ENCODE peak calls at places on chromosomes 5 and 9, in seven cellular contexts. Y is upper lobe of right lung, H is HCT116, Z is uterus, G is spleen, M is heart left ventricle, K is psoas muscle. R is an unnamed sample.

GRCh38 chr5:7361593-7361992 is 34.3 kb upstream of the ADCY2 start:
- DNase-seq in Y (no peak), M (no peak), H (no peak), Z (no peak), K (no peak), G (no peak), R (no peak)

GRCh38 chr5:110900829-110901228 is 162.0 kb downstream of the SLC25A46 start:
- DNase-seq in H (no peak), G (no peak), M (no peak), Z (no peak), Y (no peak), K (no peak), R (no peak)

GRCh38 chr9:123267481-123268239 is 726 bp downstream of the STRBP start:
- DNase-seq in M (no peak), G (peak; percentile 84), Y (peak; percentile 71), K (peak; percentile 50), H (no peak), Z (peak; percentile 17), R (peak; percentile 63)

GRCh38 chr5:91641730-91642350 is 258.7 kb upstream of the ARRDC3 start:
- DNase-seq in K (no peak), G (no peak), M (no peak), Y (no peak), H (peak; percentile 34), Z (no peak), R (no peak)

GRCh38 chr5:34749431-34749872 is 89.5 kb upstream of the TTC23L start:
- DNase-seq in M (no peak), G (no peak), Y (no peak), H (no peak), Z (no peak), K (no peak), R (no peak)

GRCh38 chr9:99573052-99573451 is 248.6 kb upstream of the NR4A3 start:
- DNase-seq in Y (no peak), M (no peak), K (no peak), H (no peak), Z (no peak), G (no peak), R (no peak)

GRCh38 chr9:38254151-38254550 is 138.4 kb upstream of the ALDH1B1 start:
- DNase-seq in K (no peak), Z (no peak), G (no peak), M (no peak), Y (no peak), H (no peak), R (no peak)

GRCh38 chr9:7653262-7653661 is 146.3 kb downstream of the DMAC1 start:
- DNase-seq in G (no peak), H (no peak), M (peak; percentile 27), K (no peak), Y (no peak), Z (no peak), R (no peak)

GRCh38 chr9:15469406-15469805 is 41.4 kb downstream of the PSIP1 start:
- DNase-seq in H (no peak), K (no peak), Y (no peak), M (no peak), G (no peak), Z (no peak), R (no peak)

GRCh38 chr9:116939605-116940004 is 252.5 kb downstream of the TRIM32 start:
- DNase-seq in Z (no peak), G (no peak), H (no peak), K (no peak), M (no peak), Y (no peak), R (no peak)

GRCh38 chr5:135645336-135645735 is 66.5 kb upstream of the CXCL14 start:
- DNase-seq in G (no peak), Z (no peak), Y (no peak), H (no peak), K (peak; percentile 81), M (no peak), R (no peak)

GRCh38 chr5:133638436-133638835 is 26.1 kb upstream of the FSTL4 start:
- DNase-seq in K (no peak), Y (no peak), M (no peak), G (no peak), Z (no peak), H (no peak), R (no peak)

GRCh38 chr5:126830061-126830460 is 53.1 kb downstream of the LMNB1 start:
- DNase-seq in Z (no peak), H (no peak), G (no peak), M (no peak), K (no peak), Y (no peak), R (no peak)

GRCh38 chr5:136802382-136802781 is 437.0 kb upstream of the TRPC7 start:
- DNase-seq in K (no peak), H (no peak), Z (no peak), G (no peak), M (no peak), Y (no peak), R (peak; percentile 64)

GRCh38 chr9:79289856-79290255 is 281.9 kb upstream of the TLE4 start:
- DNase-seq in M (no peak), G (no peak), H (no peak), Z (no peak), Y (no peak), K (no peak), R (peak; percentile 20)

GRCh38 chr9:135131488-135131887 is 44.0 kb downstream of the OLFM1 start:
- DNase-seq in Y (no peak), K (no peak), G (no peak), H (no peak), Z (no peak), M (no peak), R (no peak)
- H3K9me3 ChIP-seq in Y (no peaks in the 10 kb centered on the region), K (no peaks in the 10 kb centered on the region), G (peaks cover 5% of the 10 kb centered on the region), H (no peaks in the 10 kb centered on the region), Z (no peaks in the 10 kb centered on the region), M (no peaks in the 10 kb centered on the region), R (peaks cover 7% of the 10 kb centered on the region)

GRCh38 chr5:158456756-158457155 is 597.8 kb upstream of the CLINT1 start:
- DNase-seq in K (peak; percentile 40), M (no peak), Y (no peak), H (no peak), G (no peak), Z (no peak), R (no peak)
- H3K9me3 ChIP-seq in K (no peaks in the 10 kb centered on the region), M (no peaks in the 10 kb centered on the region), Y (no peaks in the 10 kb centered on the region), H (no peaks in the 10 kb centered on the region), G (no peaks in the 10 kb centered on the region), Z (no peaks in the 10 kb centered on the region), R (no peaks in the 10 kb centered on the region)

GRCh38 chr9:138122201-138122600 is 244.6 kb downstream of the CACNA1B start:
- DNase-seq in K (peak; percentile 27), Z (no peak), H (no peak), M (no peak), G (peak; percentile 20), Y (no peak), R (no peak)

GRCh38 chr9:138121438-138122050 is 244.0 kb downstream of the CACNA1B start:
- DNase-seq in H (no peak), Y (no peak), M (no peak), K (peak; percentile 34), Z (no peak), G (no peak), R (no peak)

GRCh38 chr9:138120511-138121437 is 243.2 kb downstream of the CACNA1B start:
- DNase-seq in M (no peak), K (peak; percentile 39), Y (no peak), H (no peak), Z (no peak), G (no peak), R (no peak)

GRCh38 chr9:138123086-138123485 is 245.5 kb downstream of the CACNA1B start:
- DNase-seq in K (peak; percentile 15), Y (no peak), G (peak; percentile 23), Z (no peak), M (no peak), H (no peak), R (no peak)

GRCh38 chr9:138122676-138123075 is 245.1 kb downstream of the CACNA1B start:
- DNase-seq in G (peak; percentile 51), H (no peak), M (no peak), Z (no peak), K (peak; percentile 22), Y (no peak), R (no peak)
- H3K9me3 ChIP-seq in G (no peaks in the 10 kb centered on the region), H (no peaks in the 10 kb centered on the region), M (no peaks in the 10 kb centered on the region), Z (no peaks in the 10 kb centered on the region), K (no peaks in the 10 kb centered on the region), Y (no peaks in the 10 kb centered on the region), R (peaks cover 35% of the 10 kb centered on the region)

DNA sequence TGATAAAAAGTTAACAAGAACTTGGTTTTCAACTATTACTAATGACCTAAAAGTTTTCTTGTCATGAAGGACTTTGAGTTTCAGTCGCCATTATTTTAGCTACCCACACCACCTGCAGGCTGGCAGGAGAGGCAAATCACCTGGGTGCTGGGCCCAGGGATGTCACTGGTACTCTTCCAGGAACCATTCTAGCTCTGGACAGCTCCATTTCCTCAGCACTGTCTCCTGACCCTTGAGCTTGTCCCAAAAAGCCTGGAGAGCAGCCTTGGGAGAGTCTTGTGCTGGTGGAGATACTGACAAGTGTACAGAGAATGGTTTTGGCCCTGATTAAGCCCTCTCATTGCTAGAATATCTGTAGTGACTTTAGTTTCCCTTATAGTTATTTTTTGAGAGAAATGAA is 1924.1 kb upstream of the WWC1 start:
- DNase-seq in Y (no peak), M (no peak), Z (no peak), K (no peak), G (no peak), H (no peak), R (no peak)
- H3K9me3 ChIP-seq in Y (no peaks in the 10 kb centered on the region), M (no peaks in the 10 kb centered on the region), Z (no peaks in the 10 kb centered on the region), K (no peaks in the 10 kb centered on the region), G (peaks cover 7% of the 10 kb centered on the region), H (peaks cover 21% of the 10 kb centered on the region), R (peaks cover 6% of the 10 kb centered on the region)

DNA sequence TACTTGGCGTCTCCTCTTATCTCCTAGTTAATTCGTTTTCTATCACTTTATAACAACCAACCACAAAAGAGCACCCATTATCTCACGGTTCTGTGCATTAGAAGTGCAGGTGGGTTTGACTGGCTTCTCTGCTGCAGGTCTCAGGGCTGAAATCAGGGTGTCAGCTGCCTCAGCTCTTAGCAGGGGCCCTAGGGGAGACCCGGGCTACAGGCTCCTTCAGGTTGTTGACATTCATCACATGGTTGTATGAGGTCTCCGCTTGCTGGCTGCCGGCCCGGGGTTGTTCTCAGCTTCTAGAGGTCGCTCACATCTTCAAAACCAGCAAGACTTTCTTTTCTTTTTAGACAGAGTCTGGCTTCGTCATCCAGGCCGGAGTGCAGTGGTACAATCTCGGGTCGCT is 2.9 kb upstream of the ZMYND19 start:
- DNase-seq in K (no peak), G (no peak), M (no peak), H (no peak), Y (peak; percentile 88), Z (no peak), R (no peak)
- H3K9me3 ChIP-seq in K (no peaks in the 10 kb centered on the region), G (no peaks in the 10 kb centered on the region), M (no peaks in the 10 kb centered on the region), H (no peaks in the 10 kb centered on the region), Y (no peaks in the 10 kb centered on the region), Z (no peaks in the 10 kb centered on the region), R (no peaks in the 10 kb centered on the region)

R was measured in endodermal cell.